ENCODE peak calls at places on chromosomes 4 and X, in nine cellular contexts. R is right atrium auricular region, M is tibial artery, I is fibroblast of lung, C is spleen, E is lower lobe of right lung, A is neural progenitor cell, Z is gastrocnemius medialis, Y is uterus. P is an unnamed sample.
A peak's percentile ranks its signal among the peaks of the same experiment; 100 is the strongest.

GRCh38 chr4:163091685-163092034 is 75.0 kb downstream of the NAF1 start:
- DNase-seq in R (no peak), M (no peak), I (no peak), C (no peak), E (no peak), A (no peak), Z (no peak), Y (no peak), P (no peak)

GRCh38 chrX:27918799-27919198 is 62.5 kb downstream of the DCAF8L1 start:
- DNase-seq in R (no peak), M (no peak), I (peak; percentile 4), C (no peak), E (no peak), A (peak; percentile 11), Z (no peak), Y (no peak), P (no peak)

GRCh38 chr4:53861856-53862610 is 202.4 kb downstream of the CHIC2 start:
- DNase-seq in R (peak; percentile 73), M (no peak), I (peak; percentile 94), C (no peak), E (no peak), A (no peak), Z (no peak), Y (peak; percentile 47), P (peak; percentile 45)

GRCh38 chr4:165873298-165874071 is 448 bp downstream of the TLL1 start:
- DNase-seq in R (no peak), M (no peak), I (peak; percentile 35), C (peak; percentile 76), E (peak; percentile 46), A (peak; percentile 78), Z (no peak), Y (no peak), P (peak; percentile 13)

GRCh38 chrX:13357925-13358324 is 38.1 kb upstream of the ATXN3L start:
- DNase-seq in R (no peak), M (no peak), I (peak; percentile 38), C (no peak), E (no peak), A (peak; percentile 74), Z (no peak), Y (no peak), P (no peak)

GRCh38 chrX:12263211-12263610 is 124.9 kb downstream of the FRMPD4 start:
- DNase-seq in R (no peak), M (no peak), I (peak; percentile 0), C (no peak), E (no peak), A (no peak), Z (no peak), Y (no peak), P (no peak)

GRCh38 chrX:9569875-9570274 is 105.0 kb downstream of the TBL1X start:
- DNase-seq in R (no peak), M (no peak), I (peak; percentile 87), C (no peak), E (no peak), A (no peak), Z (no peak), Y (no peak), P (no peak)

GRCh38 chrX:153598541-153599191 is at the start of gene CCNQ:
- DNase-seq in R (no peak), M (no peak), I (peak; percentile 37), C (peak; percentile 87), E (peak; percentile 53), A (peak; percentile 60), Z (no peak), Y (no peak), P (no peak)

GRCh38 chrX:1612641-1613286 is 2.1 kb upstream of the ASMT start:
- DNase-seq in R (no peak), M (no peak), I (no peak), C (no peak), E (no peak), A (no peak), Z (no peak), Y (no peak), P (no peak)

GRCh38 chr4:2672082-2672481 is 84.1 kb downstream of the TNIP2 start:
- DNase-seq in R (no peak), M (no peak), I (no peak), C (no peak), E (no peak), A (no peak), Z (no peak), Y (no peak), P (no peak)

GRCh38 chr4:129218897-129219296 is 122.9 kb downstream of the C4orf33 start:
- DNase-seq in R (no peak), M (no peak), I (peak; percentile 53), C (no peak), E (no peak), A (no peak), Z (no peak), Y (no peak), P (no peak)

GRCh38 chrX:66042307-66043077 is 2.6 kb upstream of the VSIG4 start:
- DNase-seq in R (no peak), M (no peak), I (no peak), C (no peak), E (no peak), A (no peak), Z (no peak), Y (no peak), P (no peak)

GRCh38 chr4:10083331-10083769 is 33.2 kb downstream of the WDR1 start:
- DNase-seq in R (no peak), M (peak; percentile 10), I (no peak), C (peak; percentile 61), E (peak; percentile 33), A (no peak), Z (no peak), Y (no peak), P (no peak)

GRCh38 chr4:168432419-168433146 is 47.7 kb downstream of the DDX60L start:
- DNase-seq in R (no peak), M (no peak), I (no peak), C (no peak), E (no peak), A (no peak), Z (no peak), Y (no peak), P (no peak)

GRCh38 chr4:176052744-176053143 is 12.9 kb upstream of the WDR17 start:
- DNase-seq in R (no peak), M (no peak), I (no peak), C (no peak), E (no peak), A (no peak), Z (no peak), Y (no peak), P (no peak)

DNA sequence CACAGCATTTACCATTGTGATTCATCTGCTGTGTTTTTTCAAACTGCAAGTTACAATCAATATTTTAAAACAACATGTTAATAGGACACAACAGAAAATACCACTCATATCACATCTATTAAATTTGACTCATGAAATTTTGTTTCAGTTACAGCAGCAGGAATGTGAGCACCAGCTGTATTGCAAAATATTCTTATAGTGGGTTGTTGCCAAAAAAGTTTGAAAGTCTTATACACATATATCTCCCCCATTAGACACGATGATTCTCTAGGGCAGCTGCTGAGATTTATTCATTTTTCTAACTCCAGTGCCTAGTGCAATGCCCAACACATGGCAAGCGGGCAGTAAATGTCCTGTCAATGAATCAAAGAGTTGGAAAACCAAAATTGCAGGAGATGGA is 26.6 kb upstream of the NKX3-2 start:
- DNase-seq in R (no peak), M (no peak), I (no peak), C (no peak), E (no peak), A (no peak), Z (no peak), Y (no peak), P (no peak)
- H3K36me3 ChIP-seq in R (peaks cover 68% of the 10 kb centered on the region), M (peaks cover 73% of the 10 kb centered on the region), I (peaks cover 6% of the 10 kb centered on the region), C (peaks cover 69% of the 10 kb centered on the region), E (peaks cover 85% of the 10 kb centered on the region), A (no peaks in the 10 kb centered on the region), Z (peaks cover 77% of the 10 kb centered on the region), Y (no peaks in the 10 kb centered on the region), P (no peaks in the 10 kb centered on the region)

GRCh38 chr4:170008376-170008775 is 17.8 kb downstream of the MFAP3L start:
- DNase-seq in R (no peak), M (no peak), I (no peak), C (no peak), E (no peak), A (no peak), Z (no peak), Y (no peak), P (no peak)

GRCh38 chr4:170007113-170007512 is 19.1 kb downstream of the MFAP3L start:
- DNase-seq in R (no peak), M (no peak), I (peak; percentile 64), C (no peak), E (no peak), A (no peak), Z (peak; percentile 10), Y (no peak), P (no peak)

GRCh38 chr4:170003071-170004070 is 22.8 kb downstream of the MFAP3L start:
- DNase-seq in R (no peak), M (no peak), I (no peak), C (no peak), E (no peak), A (no peak), Z (no peak), Y (no peak), P (no peak)

GRCh38 chr4:170004656-170005250 is 21.4 kb downstream of the MFAP3L start:
- DNase-seq in R (no peak), M (no peak), I (peak; percentile 85), C (no peak), E (no peak), A (peak; percentile 74), Z (no peak), Y (no peak), P (no peak)

GRCh38 chr4:170005472-170005871 is 20.7 kb downstream of the MFAP3L start:
- DNase-seq in R (no peak), M (no peak), I (peak; percentile 61), C (no peak), E (no peak), A (no peak), Z (peak; percentile 67), Y (peak; percentile 58), P (peak; percentile 24)
- H3K27ac ChIP-seq in R (no peak overlapping the region), M (peak overlapping the region; percentile 18), I (no peak overlapping the region), C (no peak overlapping the region), E (no peak overlapping the region), A (peak overlapping the region; percentile 79), Z (peak overlapping the region; percentile 9), Y (no peak overlapping the region), P (no peak overlapping the region)

DNA sequence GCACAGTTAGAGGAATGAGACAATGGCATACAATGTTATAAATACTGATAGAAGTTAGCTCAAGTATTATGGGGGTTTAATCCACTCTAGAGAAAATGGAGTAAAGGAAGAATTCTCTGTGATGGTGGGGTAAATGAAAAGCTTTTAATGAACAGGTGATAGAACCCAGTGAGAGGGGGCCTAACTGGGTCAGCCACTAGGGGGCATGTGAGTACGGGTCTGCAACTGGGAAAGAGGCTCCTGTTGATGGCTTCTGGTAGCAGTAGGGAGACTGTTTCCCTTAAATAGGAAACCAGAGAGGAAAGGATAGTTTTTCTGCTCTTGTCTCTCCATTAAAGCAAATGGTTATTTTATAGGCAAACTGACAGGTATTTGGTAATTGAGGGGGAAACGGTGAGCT is 132.8 kb upstream of the GPR101 start:
- DNase-seq in R (no peak), M (no peak), I (no peak), C (no peak), E (no peak), A (peak; percentile 51), Z (no peak), Y (no peak), P (no peak)
- TF ChIP-seq CTCF in R (no peak), M (no peak), I (no peak), C (no peak), E (no peak), A (peak; percentile 67), Z (no peak), Y (no peak), P (no peak)

DNA sequence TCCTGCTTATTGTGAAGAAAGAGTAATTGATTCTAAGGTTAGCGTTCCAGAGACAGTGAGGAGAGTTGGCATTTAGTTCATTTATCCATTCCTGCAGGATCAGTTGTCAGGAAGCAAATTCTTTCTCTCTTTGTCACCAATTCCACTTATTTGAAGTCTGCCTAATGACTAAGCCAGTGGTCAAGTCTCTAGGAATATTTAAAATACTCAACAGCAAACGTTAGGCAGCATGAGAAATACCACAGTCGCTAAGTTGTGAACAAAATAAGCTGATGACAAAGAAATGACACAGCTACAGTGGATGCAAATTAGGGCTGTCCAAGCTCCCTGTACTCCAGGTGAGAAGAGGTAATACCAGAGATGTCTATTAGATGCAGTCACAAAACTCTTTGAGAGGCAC is 6.6 kb upstream of the MAGEB17 start:
- DNase-seq in R (no peak), M (no peak), I (peak; percentile 95), C (no peak), E (no peak), A (no peak), Z (no peak), Y (no peak), P (no peak)
- H3K36me3 ChIP-seq in R (no peaks in the 10 kb centered on the region), M (no peaks in the 10 kb centered on the region), I (no peaks in the 10 kb centered on the region), C (no peaks in the 10 kb centered on the region), E (no peaks in the 10 kb centered on the region), A (no peaks in the 10 kb centered on the region), Z (no peaks in the 10 kb centered on the region), Y (no peaks in the 10 kb centered on the region), P (no peaks in the 10 kb centered on the region)